ENCODE peak calls at places on chromosomes 5 and 9, in five cellular contexts. One of them, this sample, is unnamed.
A peak's percentile ranks its signal among the peaks of the same experiment; 100 is the strongest.

GRCh38 chr9:27865031-27865438 is 291.8 kb upstream of the C9orf72 start:
- DNase-seq in HCT116: no peak
- DNase-seq in mammary epithelial cell: peak; percentile 37
- DNase-seq in GM23338: no peak
- DNase-seq in OCI-LY7: no peak
- DNase-seq in this sample: no peak

GRCh38 chr9:8895498-8896224 is 1096.1 kb upstream of the DMAC1 start:
- DNase-seq in GM23338: peak; percentile 79
- DNase-seq in mammary epithelial cell: no peak
- DNase-seq in OCI-LY7: peak; percentile 6
- DNase-seq in HCT116: no peak
- DNase-seq in this sample: peak; percentile 73

GRCh38 chr9:5518937-5519319 is 8.6 kb downstream of the PDCD1LG2 start:
- DNase-seq in HCT116: no peak
- DNase-seq in mammary epithelial cell: no peak
- DNase-seq in GM23338: no peak
- DNase-seq in OCI-LY7: no peak
- DNase-seq in this sample: no peak

GRCh38 chr9:71767421-71768321 is 642 bp downstream of the CEMIP2 start:
- DNase-seq in OCI-LY7: no peak
- DNase-seq in mammary epithelial cell: no peak
- DNase-seq in HCT116: no peak
- DNase-seq in GM23338: peak; percentile 67
- DNase-seq in this sample: no peak

GRCh38 chr5:2366816-2367215 is 384.7 kb downstream of the IRX2 start:
- DNase-seq in GM23338: no peak
- DNase-seq in OCI-LY7: no peak
- DNase-seq in mammary epithelial cell: no peak
- DNase-seq in HCT116: no peak
- DNase-seq in this sample: no peak

GRCh38 chr5:168327994-168328393 is 36.5 kb downstream of the WWC1 start:
- DNase-seq in mammary epithelial cell: no peak
- DNase-seq in GM23338: no peak
- DNase-seq in OCI-LY7: no peak
- DNase-seq in HCT116: no peak
- DNase-seq in this sample: no peak

GRCh38 chr5:158468444-158468843 is 609.5 kb upstream of the CLINT1 start:
- DNase-seq in GM23338: no peak
- DNase-seq in OCI-LY7: no peak
- DNase-seq in mammary epithelial cell: peak; percentile 44
- DNase-seq in HCT116: no peak
- DNase-seq in this sample: no peak

GRCh38 chr5:169181785-169182184 is 119.2 kb downstream of the SLIT3 start:
- DNase-seq in OCI-LY7: no peak
- DNase-seq in HCT116: no peak
- DNase-seq in mammary epithelial cell: peak; percentile 52
- DNase-seq in GM23338: no peak
- DNase-seq in this sample: no peak

GRCh38 chr9:21323091-21323490 is 12.1 kb downstream of the KLHL9 start:
- DNase-seq in GM23338: no peak
- DNase-seq in mammary epithelial cell: no peak
- DNase-seq in OCI-LY7: no peak
- DNase-seq in HCT116: no peak
- DNase-seq in this sample: no peak

GRCh38 chr9:35313911-35314310 is 152.1 kb downstream of the UNC13B start:
- DNase-seq in OCI-LY7: no peak
- DNase-seq in GM23338: peak; percentile 8
- DNase-seq in mammary epithelial cell: no peak
- DNase-seq in HCT116: no peak
- DNase-seq in this sample: no peak

GRCh38 chr9:104091028-104091590 is 3.0 kb upstream of the SMC2 start:
- DNase-seq in HCT116: no peak
- DNase-seq in GM23338: no peak
- DNase-seq in mammary epithelial cell: no peak
- DNase-seq in OCI-LY7: no peak
- DNase-seq in this sample: no peak
- H3K4me2 ChIP-seq in HCT116: no peak overlapping the region
- H3K4me2 ChIP-seq in GM23338: no peak overlapping the region
- H3K4me2 ChIP-seq in mammary epithelial cell: no peak overlapping the region
- H3K4me2 ChIP-seq in OCI-LY7: peak overlapping the region; percentile 72
- H3K4me2 ChIP-seq in this sample: no peak overlapping the region

DNA sequence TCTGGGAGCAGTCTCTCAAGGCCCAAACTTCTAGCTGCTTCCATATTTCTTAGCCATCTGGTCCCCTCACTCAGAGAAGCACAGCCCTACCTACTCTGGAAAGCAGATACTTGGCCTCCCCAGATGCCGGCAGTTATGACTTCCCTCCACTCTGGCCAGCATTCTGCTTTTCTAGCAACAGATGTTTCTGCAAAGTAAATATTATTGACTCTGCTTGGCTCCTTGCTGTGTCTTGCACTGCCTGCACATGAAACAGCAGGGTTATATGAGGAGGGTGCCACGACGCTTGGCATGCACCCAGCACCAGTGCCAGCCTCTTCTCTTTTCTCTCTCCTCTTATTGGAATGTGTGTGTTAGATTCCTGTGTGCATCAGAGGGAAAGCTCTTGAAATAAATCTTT is 99.7 kb downstream of the ARHGAP26 start:
- DNase-seq in OCI-LY7: no peak
- DNase-seq in mammary epithelial cell: no peak
- DNase-seq in HCT116: no peak
- DNase-seq in GM23338: no peak
- DNase-seq in this sample: no peak
- H3K4me2 ChIP-seq in OCI-LY7: no peak overlapping the region
- H3K4me2 ChIP-seq in mammary epithelial cell: no peak overlapping the region
- H3K4me2 ChIP-seq in HCT116: no peak overlapping the region
- H3K4me2 ChIP-seq in GM23338: no peak overlapping the region
- H3K4me2 ChIP-seq in this sample: no peak overlapping the region

GRCh38 chr9:99573883-99574282 is 247.8 kb upstream of the NR4A3 start:
- DNase-seq in mammary epithelial cell: no peak
- DNase-seq in HCT116: no peak
- DNase-seq in GM23338: no peak
- DNase-seq in OCI-LY7: no peak
- DNase-seq in this sample: no peak

GRCh38 chr9:99565203-99565602 is 256.5 kb upstream of the NR4A3 start:
- DNase-seq in HCT116: no peak
- DNase-seq in OCI-LY7: no peak
- DNase-seq in mammary epithelial cell: no peak
- DNase-seq in GM23338: no peak
- DNase-seq in this sample: no peak

GRCh38 chr9:99572529-99572928 is 249.2 kb upstream of the NR4A3 start:
- DNase-seq in HCT116: no peak
- DNase-seq in OCI-LY7: no peak
- DNase-seq in mammary epithelial cell: no peak
- DNase-seq in GM23338: no peak
- DNase-seq in this sample: no peak

GRCh38 chr9:99573052-99573451 is 248.6 kb upstream of the NR4A3 start:
- DNase-seq in HCT116: no peak
- DNase-seq in GM23338: no peak
- DNase-seq in mammary epithelial cell: no peak
- DNase-seq in OCI-LY7: no peak
- DNase-seq in this sample: no peak

GRCh38 chr9:99569840-99570239 is 251.8 kb upstream of the NR4A3 start:
- DNase-seq in HCT116: no peak
- DNase-seq in mammary epithelial cell: no peak
- DNase-seq in OCI-LY7: no peak
- DNase-seq in GM23338: no peak
- DNase-seq in this sample: no peak
- H3K4me2 ChIP-seq in HCT116: no peak overlapping the region
- H3K4me2 ChIP-seq in mammary epithelial cell: no peak overlapping the region
- H3K4me2 ChIP-seq in OCI-LY7: no peak overlapping the region
- H3K4me2 ChIP-seq in GM23338: no peak overlapping the region
- H3K4me2 ChIP-seq in this sample: no peak overlapping the region

GRCh38 chr9:38176256-38176655 is 107.2 kb upstream of the SHB start:
- DNase-seq in GM23338: no peak
- DNase-seq in mammary epithelial cell: peak; percentile 38
- DNase-seq in OCI-LY7: no peak
- DNase-seq in HCT116: no peak
- DNase-seq in this sample: no peak

GRCh38 chr9:38179965-38180364 is 110.9 kb upstream of the SHB start:
- DNase-seq in HCT116: no peak
- DNase-seq in OCI-LY7: no peak
- DNase-seq in GM23338: no peak
- DNase-seq in mammary epithelial cell: no peak
- DNase-seq in this sample: no peak

GRCh38 chr9:38175423-38175822 is 106.4 kb upstream of the SHB start:
- DNase-seq in OCI-LY7: no peak
- DNase-seq in mammary epithelial cell: no peak
- DNase-seq in HCT116: no peak
- DNase-seq in GM23338: no peak
- DNase-seq in this sample: no peak

GRCh38 chr9:38178282-38178681 is 109.3 kb upstream of the SHB start:
- DNase-seq in mammary epithelial cell: peak; percentile 82
- DNase-seq in HCT116: peak; percentile 24
- DNase-seq in GM23338: no peak
- DNase-seq in OCI-LY7: no peak
- DNase-seq in this sample: no peak

GRCh38 chr9:38177680-38178079 is 108.7 kb upstream of the SHB start:
- DNase-seq in OCI-LY7: no peak
- DNase-seq in mammary epithelial cell: no peak
- DNase-seq in HCT116: no peak
- DNase-seq in GM23338: no peak
- DNase-seq in this sample: no peak
- H3K4me2 ChIP-seq in OCI-LY7: no peak overlapping the region
- H3K4me2 ChIP-seq in mammary epithelial cell: no peak overlapping the region
- H3K4me2 ChIP-seq in HCT116: peak overlapping the region; percentile 47
- H3K4me2 ChIP-seq in GM23338: no peak overlapping the region
- H3K4me2 ChIP-seq in this sample: no peak overlapping the region

GRCh38 chr9:111965566-111966019 is 69.0 kb downstream of the UGCG start:
- DNase-seq in HCT116: peak; percentile 83
- DNase-seq in mammary epithelial cell: peak; percentile 99
- DNase-seq in GM23338: no peak
- DNase-seq in OCI-LY7: no peak
- DNase-seq in this sample: no peak
- H3K4me2 ChIP-seq in HCT116: peak overlapping the region; percentile 58
- H3K4me2 ChIP-seq in mammary epithelial cell: peak overlapping the region; percentile 26
- H3K4me2 ChIP-seq in GM23338: no peak overlapping the region
- H3K4me2 ChIP-seq in OCI-LY7: no peak overlapping the region
- H3K4me2 ChIP-seq in this sample: no peak overlapping the region

GRCh38 chr5:120017523-120017922 is 388.2 kb downstream of the FAM170A start:
- DNase-seq in mammary epithelial cell: peak; percentile 42
- DNase-seq in GM23338: no peak
- DNase-seq in HCT116: no peak
- DNase-seq in OCI-LY7: no peak
- DNase-seq in this sample: no peak
- H3K4me2 ChIP-seq in mammary epithelial cell: no peak overlapping the region
- H3K4me2 ChIP-seq in GM23338: no peak overlapping the region
- H3K4me2 ChIP-seq in HCT116: no peak overlapping the region
- H3K4me2 ChIP-seq in OCI-LY7: no peak overlapping the region
- H3K4me2 ChIP-seq in this sample: no peak overlapping the region

GRCh38 chr5:136021016-136021405 is 7.8 kb upstream of the TGFBI start:
- DNase-seq in HCT116: no peak
- DNase-seq in mammary epithelial cell: peak; percentile 63
- DNase-seq in GM23338: no peak
- DNase-seq in OCI-LY7: no peak
- DNase-seq in this sample: no peak
- H3K4me2 ChIP-seq in HCT116: peak overlapping the region; percentile 76
- H3K4me2 ChIP-seq in mammary epithelial cell: peak overlapping the region; percentile 75
- H3K4me2 ChIP-seq in GM23338: no peak overlapping the region
- H3K4me2 ChIP-seq in OCI-LY7: no peak overlapping the region
- H3K4me2 ChIP-seq in this sample: no peak overlapping the region

GRCh38 chr5:136031713-136032112 is 2.9 kb downstream of the TGFBI start:
- DNase-seq in OCI-LY7: no peak
- DNase-seq in mammary epithelial cell: no peak
- DNase-seq in GM23338: no peak
- DNase-seq in HCT116: no peak
- DNase-seq in this sample: no peak
- H3K4me2 ChIP-seq in OCI-LY7: peak overlapping the region; percentile 50
- H3K4me2 ChIP-seq in mammary epithelial cell: peak overlapping the region; percentile 83
- H3K4me2 ChIP-seq in GM23338: no peak overlapping the region
- H3K4me2 ChIP-seq in HCT116: no peak overlapping the region
- H3K4me2 ChIP-seq in this sample: no peak overlapping the region

GRCh38 chr9:94888775-94889174 is 162.3 kb downstream of the AOPEP start:
- DNase-seq in HCT116: no peak
- DNase-seq in GM23338: no peak
- DNase-seq in OCI-LY7: no peak
- DNase-seq in mammary epithelial cell: no peak
- DNase-seq in this sample: no peak

GRCh38 chr9:94885854-94886447 is 159.5 kb downstream of the AOPEP start:
- DNase-seq in OCI-LY7: no peak
- DNase-seq in HCT116: no peak
- DNase-seq in mammary epithelial cell: no peak
- DNase-seq in GM23338: no peak
- DNase-seq in this sample: no peak

GRCh38 chr9:94891183-94891582 is 164.7 kb downstream of the AOPEP start:
- DNase-seq in OCI-LY7: no peak
- DNase-seq in GM23338: no peak
- DNase-seq in HCT116: no peak
- DNase-seq in mammary epithelial cell: no peak
- DNase-seq in this sample: no peak

GRCh38 chr9:94889627-94890026 is 163.1 kb downstream of the AOPEP start:
- DNase-seq in HCT116: no peak
- DNase-seq in GM23338: no peak
- DNase-seq in OCI-LY7: no peak
- DNase-seq in mammary epithelial cell: no peak
- DNase-seq in this sample: no peak

GRCh38 chr9:94887721-94888120 is 161.2 kb downstream of the AOPEP start:
- DNase-seq in OCI-LY7: no peak
- DNase-seq in HCT116: no peak
- DNase-seq in mammary epithelial cell: no peak
- DNase-seq in GM23338: no peak
- DNase-seq in this sample: no peak
- H3K4me2 ChIP-seq in OCI-LY7: no peak overlapping the region
- H3K4me2 ChIP-seq in HCT116: no peak overlapping the region
- H3K4me2 ChIP-seq in mammary epithelial cell: no peak overlapping the region
- H3K4me2 ChIP-seq in GM23338: no peak overlapping the region
- H3K4me2 ChIP-seq in this sample: no peak overlapping the region